ENCODE peak calls at places on chromosomes 4 and X, in ten cellular contexts. One of them, this sample, is unnamed.

GRCh38 chr4:110610940-110611785 is 11.7 kb downstream of the PITX2 start:
- DNase-seq in amniotic epithelial cell: peak
- DNase-seq in colonic mucosa: peak
- DNase-seq in stimulated activated naive B cell treated with anti-CD40 and anti-IgM and Interleukin-4, amounts not matched to agents 10 μg/mL and 1 μg/mL and 100 μg/mL, for 72 hours: no peak
- DNase-seq in left lobe of liver: no peak
- DNase-seq in NCI-H2029 treated with DMSO at 0.1 percent for 48 hours: no peak
- DNase-seq in mucosa of descending colon: peak
- DNase-seq in NCI-H1105: no peak
- DNase-seq in activated T-cell treated with anti-CD3 and anti-CD28 coated beads for 1 hour: no peak
- DNase-seq in CD8-positive, alpha-beta memory T cell: no peak
- DNase-seq in this sample: peak

GRCh38 chr4:2245787-2246275 is 3.9 kb upstream of the HAUS3 start:
- DNase-seq in NCI-H2029 treated with DMSO at 0.1 percent for 48 hours: no peak
- DNase-seq in NCI-H1105: no peak
- DNase-seq in amniotic epithelial cell: no peak
- DNase-seq in colonic mucosa: no peak
- DNase-seq in stimulated activated naive B cell treated with anti-CD40 and anti-IgM and Interleukin-4, amounts not matched to agents 10 μg/mL and 1 μg/mL and 100 μg/mL, for 72 hours: no peak
- DNase-seq in left lobe of liver: no peak
- DNase-seq in activated T-cell treated with anti-CD3 and anti-CD28 coated beads for 1 hour: no peak
- DNase-seq in CD8-positive, alpha-beta memory T cell: no peak
- DNase-seq in mucosa of descending colon: no peak
- DNase-seq in this sample: no peak

GRCh38 chr4:26242451-26242850 is 78.4 kb upstream of the RBPJ start:
- DNase-seq in stimulated activated naive B cell treated with anti-CD40 and anti-IgM and Interleukin-4, amounts not matched to agents 10 μg/mL and 1 μg/mL and 100 μg/mL, for 72 hours: no peak
- DNase-seq in left lobe of liver: no peak
- DNase-seq in amniotic epithelial cell: peak
- DNase-seq in colonic mucosa: no peak
- DNase-seq in NCI-H2029 treated with DMSO at 0.1 percent for 48 hours: no peak
- DNase-seq in activated T-cell treated with anti-CD3 and anti-CD28 coated beads for 1 hour: no peak
- DNase-seq in CD8-positive, alpha-beta memory T cell: no peak
- DNase-seq in mucosa of descending colon: no peak
- DNase-seq in NCI-H1105: no peak
- DNase-seq in this sample: no peak

GRCh38 chr4:177673980-177674504 is 231.8 kb upstream of the AGA start:
- DNase-seq in stimulated activated naive B cell treated with anti-CD40 and anti-IgM and Interleukin-4, amounts not matched to agents 10 μg/mL and 1 μg/mL and 100 μg/mL, for 72 hours: no peak
- DNase-seq in activated T-cell treated with anti-CD3 and anti-CD28 coated beads for 1 hour: no peak
- DNase-seq in NCI-H2029 treated with DMSO at 0.1 percent for 48 hours: no peak
- DNase-seq in CD8-positive, alpha-beta memory T cell: no peak
- DNase-seq in left lobe of liver: no peak
- DNase-seq in colonic mucosa: no peak
- DNase-seq in NCI-H1105: no peak
- DNase-seq in mucosa of descending colon: no peak
- DNase-seq in amniotic epithelial cell: peak
- DNase-seq in this sample: no peak

GRCh38 chr4:95091272-95091671 is 333.5 kb downstream of the BMPR1B start:
- DNase-seq in activated T-cell treated with anti-CD3 and anti-CD28 coated beads for 1 hour: no peak
- DNase-seq in colonic mucosa: no peak
- DNase-seq in NCI-H1105: no peak
- DNase-seq in mucosa of descending colon: no peak
- DNase-seq in left lobe of liver: no peak
- DNase-seq in stimulated activated naive B cell treated with anti-CD40 and anti-IgM and Interleukin-4, amounts not matched to agents 10 μg/mL and 1 μg/mL and 100 μg/mL, for 72 hours: no peak
- DNase-seq in CD8-positive, alpha-beta memory T cell: no peak
- DNase-seq in amniotic epithelial cell: peak
- DNase-seq in NCI-H2029 treated with DMSO at 0.1 percent for 48 hours: no peak
- DNase-seq in this sample: peak

GRCh38 chr4:83757121-83757621 is 221.3 kb downstream of the GPAT3 start:
- DNase-seq in CD8-positive, alpha-beta memory T cell: no peak
- DNase-seq in colonic mucosa: no peak
- DNase-seq in mucosa of descending colon: no peak
- DNase-seq in amniotic epithelial cell: no peak
- DNase-seq in left lobe of liver: no peak
- DNase-seq in NCI-H2029 treated with DMSO at 0.1 percent for 48 hours: no peak
- DNase-seq in activated T-cell treated with anti-CD3 and anti-CD28 coated beads for 1 hour: no peak
- DNase-seq in NCI-H1105: no peak
- DNase-seq in stimulated activated naive B cell treated with anti-CD40 and anti-IgM and Interleukin-4, amounts not matched to agents 10 μg/mL and 1 μg/mL and 100 μg/mL, for 72 hours: no peak
- DNase-seq in this sample: no peak

GRCh38 chrX:11465648-11466411 is 172.6 kb downstream of the AMELX start:
- DNase-seq in colonic mucosa: no peak
- DNase-seq in stimulated activated naive B cell treated with anti-CD40 and anti-IgM and Interleukin-4, amounts not matched to agents 10 μg/mL and 1 μg/mL and 100 μg/mL, for 72 hours: no peak
- DNase-seq in NCI-H1105: no peak
- DNase-seq in NCI-H2029 treated with DMSO at 0.1 percent for 48 hours: no peak
- DNase-seq in mucosa of descending colon: no peak
- DNase-seq in activated T-cell treated with anti-CD3 and anti-CD28 coated beads for 1 hour: no peak
- DNase-seq in CD8-positive, alpha-beta memory T cell: no peak
- DNase-seq in amniotic epithelial cell: peak
- DNase-seq in left lobe of liver: no peak
- DNase-seq in this sample: peak

GRCh38 chrX:15471016-15471415 is 22.1 kb downstream of the PIR start:
- DNase-seq in CD8-positive, alpha-beta memory T cell: peak
- DNase-seq in amniotic epithelial cell: peak
- DNase-seq in NCI-H2029 treated with DMSO at 0.1 percent for 48 hours: peak
- DNase-seq in colonic mucosa: peak
- DNase-seq in mucosa of descending colon: peak
- DNase-seq in stimulated activated naive B cell treated with anti-CD40 and anti-IgM and Interleukin-4, amounts not matched to agents 10 μg/mL and 1 μg/mL and 100 μg/mL, for 72 hours: peak
- DNase-seq in NCI-H1105: peak
- DNase-seq in left lobe of liver: peak
- DNase-seq in activated T-cell treated with anti-CD3 and anti-CD28 coated beads for 1 hour: peak
- DNase-seq in this sample: peak

GRCh38 chr4:53131562-53131925 is 234.3 kb downstream of the SCFD2 start:
- DNase-seq in stimulated activated naive B cell treated with anti-CD40 and anti-IgM and Interleukin-4, amounts not matched to agents 10 μg/mL and 1 μg/mL and 100 μg/mL, for 72 hours: no peak
- DNase-seq in amniotic epithelial cell: no peak
- DNase-seq in activated T-cell treated with anti-CD3 and anti-CD28 coated beads for 1 hour: no peak
- DNase-seq in left lobe of liver: no peak
- DNase-seq in mucosa of descending colon: no peak
- DNase-seq in NCI-H2029 treated with DMSO at 0.1 percent for 48 hours: no peak
- DNase-seq in colonic mucosa: no peak
- DNase-seq in NCI-H1105: no peak
- DNase-seq in CD8-positive, alpha-beta memory T cell: no peak
- DNase-seq in this sample: no peak

GRCh38 chr4:146029939-146030710 is 91.5 kb upstream of the ZNF827 start:
- DNase-seq in activated T-cell treated with anti-CD3 and anti-CD28 coated beads for 1 hour: no peak
- DNase-seq in amniotic epithelial cell: peak
- DNase-seq in CD8-positive, alpha-beta memory T cell: no peak
- DNase-seq in mucosa of descending colon: peak
- DNase-seq in colonic mucosa: peak
- DNase-seq in left lobe of liver: no peak
- DNase-seq in NCI-H2029 treated with DMSO at 0.1 percent for 48 hours: no peak
- DNase-seq in stimulated activated naive B cell treated with anti-CD40 and anti-IgM and Interleukin-4, amounts not matched to agents 10 μg/mL and 1 μg/mL and 100 μg/mL, for 72 hours: peak
- DNase-seq in NCI-H1105: no peak
- DNase-seq in this sample: no peak

GRCh38 chr4:138110815-138111214 is 131.3 kb downstream of the SLC7A11 start:
- DNase-seq in stimulated activated naive B cell treated with anti-CD40 and anti-IgM and Interleukin-4, amounts not matched to agents 10 μg/mL and 1 μg/mL and 100 μg/mL, for 72 hours: no peak
- DNase-seq in NCI-H1105: no peak
- DNase-seq in colonic mucosa: no peak
- DNase-seq in NCI-H2029 treated with DMSO at 0.1 percent for 48 hours: no peak
- DNase-seq in left lobe of liver: no peak
- DNase-seq in activated T-cell treated with anti-CD3 and anti-CD28 coated beads for 1 hour: no peak
- DNase-seq in mucosa of descending colon: no peak
- DNase-seq in amniotic epithelial cell: no peak
- DNase-seq in CD8-positive, alpha-beta memory T cell: no peak
- DNase-seq in this sample: no peak

GRCh38 chr4:101279377-101279871 is 67.9 kb downstream of the PPP3CA start:
- DNase-seq in mucosa of descending colon: no peak
- DNase-seq in colonic mucosa: peak
- DNase-seq in stimulated activated naive B cell treated with anti-CD40 and anti-IgM and Interleukin-4, amounts not matched to agents 10 μg/mL and 1 μg/mL and 100 μg/mL, for 72 hours: peak
- DNase-seq in NCI-H1105: no peak
- DNase-seq in left lobe of liver: no peak
- DNase-seq in CD8-positive, alpha-beta memory T cell: no peak
- DNase-seq in NCI-H2029 treated with DMSO at 0.1 percent for 48 hours: no peak
- DNase-seq in activated T-cell treated with anti-CD3 and anti-CD28 coated beads for 1 hour: no peak
- DNase-seq in amniotic epithelial cell: peak
- DNase-seq in this sample: peak

GRCh38 chr4:48403779-48404178 is 62.5 kb downstream of the SLAIN2 start:
- DNase-seq in amniotic epithelial cell: peak
- DNase-seq in NCI-H2029 treated with DMSO at 0.1 percent for 48 hours: no peak
- DNase-seq in activated T-cell treated with anti-CD3 and anti-CD28 coated beads for 1 hour: no peak
- DNase-seq in NCI-H1105: no peak
- DNase-seq in left lobe of liver: no peak
- DNase-seq in mucosa of descending colon: no peak
- DNase-seq in CD8-positive, alpha-beta memory T cell: no peak
- DNase-seq in colonic mucosa: no peak
- DNase-seq in stimulated activated naive B cell treated with anti-CD40 and anti-IgM and Interleukin-4, amounts not matched to agents 10 μg/mL and 1 μg/mL and 100 μg/mL, for 72 hours: no peak
- DNase-seq in this sample: peak

GRCh38 chr4:41360911-41361830 is 104.4 kb downstream of the UCHL1 start:
- DNase-seq in activated T-cell treated with anti-CD3 and anti-CD28 coated beads for 1 hour: no peak
- DNase-seq in amniotic epithelial cell: peak
- DNase-seq in NCI-H2029 treated with DMSO at 0.1 percent for 48 hours: no peak
- DNase-seq in stimulated activated naive B cell treated with anti-CD40 and anti-IgM and Interleukin-4, amounts not matched to agents 10 μg/mL and 1 μg/mL and 100 μg/mL, for 72 hours: no peak
- DNase-seq in left lobe of liver: peak
- DNase-seq in CD8-positive, alpha-beta memory T cell: no peak
- DNase-seq in NCI-H1105: no peak
- DNase-seq in colonic mucosa: peak
- DNase-seq in mucosa of descending colon: peak
- DNase-seq in this sample: peak

GRCh38 chr4:158277558-158277957 is 67.3 kb downstream of the TMEM144 start:
- DNase-seq in CD8-positive, alpha-beta memory T cell: no peak
- DNase-seq in activated T-cell treated with anti-CD3 and anti-CD28 coated beads for 1 hour: no peak
- DNase-seq in left lobe of liver: no peak
- DNase-seq in NCI-H2029 treated with DMSO at 0.1 percent for 48 hours: no peak
- DNase-seq in colonic mucosa: no peak
- DNase-seq in NCI-H1105: no peak
- DNase-seq in amniotic epithelial cell: no peak
- DNase-seq in mucosa of descending colon: no peak
- DNase-seq in stimulated activated naive B cell treated with anti-CD40 and anti-IgM and Interleukin-4, amounts not matched to agents 10 μg/mL and 1 μg/mL and 100 μg/mL, for 72 hours: no peak
- DNase-seq in this sample: no peak

GRCh38 chrX:68932611-68933010 is 103.8 kb downstream of the EFNB1 start:
- DNase-seq in amniotic epithelial cell: no peak
- DNase-seq in left lobe of liver: no peak
- DNase-seq in CD8-positive, alpha-beta memory T cell: no peak
- DNase-seq in NCI-H2029 treated with DMSO at 0.1 percent for 48 hours: no peak
- DNase-seq in colonic mucosa: no peak
- DNase-seq in NCI-H1105: no peak
- DNase-seq in activated T-cell treated with anti-CD3 and anti-CD28 coated beads for 1 hour: no peak
- DNase-seq in stimulated activated naive B cell treated with anti-CD40 and anti-IgM and Interleukin-4, amounts not matched to agents 10 μg/mL and 1 μg/mL and 100 μg/mL, for 72 hours: no peak
- DNase-seq in mucosa of descending colon: no peak
- DNase-seq in this sample: no peak

GRCh38 chrX:24676403-24677024 is 17.2 kb upstream of the POLA1 start:
- DNase-seq in NCI-H2029 treated with DMSO at 0.1 percent for 48 hours: no peak
- DNase-seq in CD8-positive, alpha-beta memory T cell: no peak
- DNase-seq in colonic mucosa: no peak
- DNase-seq in activated T-cell treated with anti-CD3 and anti-CD28 coated beads for 1 hour: no peak
- DNase-seq in NCI-H1105: no peak
- DNase-seq in mucosa of descending colon: no peak
- DNase-seq in stimulated activated naive B cell treated with anti-CD40 and anti-IgM and Interleukin-4, amounts not matched to agents 10 μg/mL and 1 μg/mL and 100 μg/mL, for 72 hours: no peak
- DNase-seq in left lobe of liver: no peak
- DNase-seq in amniotic epithelial cell: no peak
- DNase-seq in this sample: no peak